ENCODE peak calls at places on chromosomes 7 and 10, in seven cellular contexts. One of them, this sample, is unnamed.

GRCh38 chr7:1569833-1570632 is at the start of gene PSMG3:
- DNase-seq in fibroblast of pulmonary artery: peak
- DNase-seq in fibroblast of lung: peak
- DNase-seq in tibial artery: peak
- DNase-seq in GM23338: peak
- DNase-seq in mammary epithelial cell: peak
- DNase-seq in Right ventricle myocardium superior: peak
- DNase-seq in this sample: peak

GRCh38 chr7:114086491-114086905 is 167.7 kb upstream of the PPP1R3A start:
- DNase-seq in fibroblast of pulmonary artery: no peak
- DNase-seq in fibroblast of lung: no peak
- DNase-seq in tibial artery: no peak
- DNase-seq in GM23338: peak
- DNase-seq in mammary epithelial cell: no peak
- DNase-seq in Right ventricle myocardium superior: peak
- DNase-seq in this sample: no peak

GRCh38 chr7:36570508-36571219 is 153.6 kb downstream of the AOAH start:
- DNase-seq in fibroblast of pulmonary artery: no peak
- DNase-seq in fibroblast of lung: no peak
- DNase-seq in tibial artery: no peak
- DNase-seq in GM23338: no peak
- DNase-seq in mammary epithelial cell: no peak
- DNase-seq in Right ventricle myocardium superior: no peak
- DNase-seq in this sample: no peak

GRCh38 chr7:76326646-76327233 is 24.3 kb downstream of the HSPB1 start:
- DNase-seq in fibroblast of pulmonary artery: peak
- DNase-seq in fibroblast of lung: peak
- DNase-seq in tibial artery: no peak
- DNase-seq in GM23338: no peak
- DNase-seq in mammary epithelial cell: no peak
- DNase-seq in Right ventricle myocardium superior: no peak
- DNase-seq in this sample: no peak

GRCh38 chr7:47611045-47611511 is 29.2 kb upstream of the TNS3 start:
- DNase-seq in fibroblast of pulmonary artery: no peak
- DNase-seq in fibroblast of lung: no peak
- DNase-seq in tibial artery: no peak
- DNase-seq in GM23338: no peak
- DNase-seq in mammary epithelial cell: no peak
- DNase-seq in Right ventricle myocardium superior: no peak
- DNase-seq in this sample: no peak

GRCh38 chr7:46321556-46322205 is 400.6 kb upstream of the IGFBP3 start:
- DNase-seq in fibroblast of pulmonary artery: peak
- DNase-seq in fibroblast of lung: peak
- DNase-seq in tibial artery: no peak
- DNase-seq in GM23338: no peak
- DNase-seq in mammary epithelial cell: no peak
- DNase-seq in Right ventricle myocardium superior: no peak
- DNase-seq in this sample: no peak

GRCh38 chr10:110042181-110042580 is 34.4 kb downstream of the ADD3 start:
- DNase-seq in fibroblast of pulmonary artery: peak
- DNase-seq in fibroblast of lung: peak
- DNase-seq in tibial artery: no peak
- DNase-seq in GM23338: no peak
- DNase-seq in mammary epithelial cell: peak
- DNase-seq in Right ventricle myocardium superior: no peak
- DNase-seq in this sample: no peak

GRCh38 chr7:76315372-76315771 is 12.9 kb downstream of the HSPB1 start:
- DNase-seq in fibroblast of pulmonary artery: no peak
- DNase-seq in fibroblast of lung: no peak
- DNase-seq in tibial artery: no peak
- DNase-seq in GM23338: no peak
- DNase-seq in mammary epithelial cell: no peak
- DNase-seq in Right ventricle myocardium superior: no peak
- DNase-seq in this sample: no peak

GRCh38 chr10:11472158-11472753 is 139.2 kb downstream of the USP6NL start:
- DNase-seq in fibroblast of pulmonary artery: peak
- DNase-seq in fibroblast of lung: peak
- DNase-seq in tibial artery: no peak
- DNase-seq in GM23338: peak
- DNase-seq in mammary epithelial cell: peak
- DNase-seq in Right ventricle myocardium superior: peak
- DNase-seq in this sample: peak

GRCh38 chr7:1944619-1945210 is 274.6 kb downstream of the ELFN1 start:
- DNase-seq in fibroblast of pulmonary artery: no peak
- DNase-seq in fibroblast of lung: no peak
- DNase-seq in tibial artery: no peak
- DNase-seq in GM23338: no peak
- DNase-seq in mammary epithelial cell: no peak
- DNase-seq in Right ventricle myocardium superior: peak
- DNase-seq in this sample: no peak

GRCh38 chr7:29039747-29040569 is 81.8 kb upstream of the TRIL start:
- DNase-seq in fibroblast of pulmonary artery: peak
- DNase-seq in fibroblast of lung: peak
- DNase-seq in tibial artery: no peak
- DNase-seq in GM23338: no peak
- DNase-seq in mammary epithelial cell: no peak
- DNase-seq in Right ventricle myocardium superior: no peak
- DNase-seq in this sample: no peak

GRCh38 chr7:329691-330281 is 39.8 kb downstream of the FOXL3 start:
- DNase-seq in fibroblast of pulmonary artery: no peak
- DNase-seq in fibroblast of lung: no peak
- DNase-seq in tibial artery: no peak
- DNase-seq in GM23338: no peak
- DNase-seq in mammary epithelial cell: no peak
- DNase-seq in Right ventricle myocardium superior: peak
- DNase-seq in this sample: no peak

GRCh38 chr10:113108180-113108835 is 158.3 kb downstream of the TCF7L2 start:
- DNase-seq in fibroblast of pulmonary artery: no peak
- DNase-seq in fibroblast of lung: no peak
- DNase-seq in tibial artery: no peak
- DNase-seq in GM23338: peak
- DNase-seq in mammary epithelial cell: no peak
- DNase-seq in Right ventricle myocardium superior: no peak
- DNase-seq in this sample: no peak

GRCh38 chr10:131186547-131187253 is 124.8 kb downstream of the TCERG1L start:
- DNase-seq in fibroblast of pulmonary artery: no peak
- DNase-seq in fibroblast of lung: no peak
- DNase-seq in tibial artery: peak
- DNase-seq in GM23338: no peak
- DNase-seq in mammary epithelial cell: no peak
- DNase-seq in Right ventricle myocardium superior: no peak
- DNase-seq in this sample: no peak

GRCh38 chr7:20556091-20556490 is 59.4 kb upstream of the ABCB5 start:
- DNase-seq in fibroblast of pulmonary artery: no peak
- DNase-seq in fibroblast of lung: no peak
- DNase-seq in tibial artery: no peak
- DNase-seq in GM23338: no peak
- DNase-seq in mammary epithelial cell: no peak
- DNase-seq in Right ventricle myocardium superior: no peak
- DNase-seq in this sample: no peak

GRCh38 chr7:7970620-7971307 is 2.2 kb downstream of the GLCCI1 start:
- DNase-seq in fibroblast of pulmonary artery: no peak
- DNase-seq in fibroblast of lung: no peak
- DNase-seq in tibial artery: no peak
- DNase-seq in GM23338: no peak
- DNase-seq in mammary epithelial cell: peak
- DNase-seq in Right ventricle myocardium superior: no peak
- DNase-seq in this sample: no peak

GRCh38 chr10:44478040-44478439 is 93.1 kb upstream of the CXCL12 start:
- DNase-seq in fibroblast of pulmonary artery: peak
- DNase-seq in fibroblast of lung: no peak
- DNase-seq in tibial artery: no peak
- DNase-seq in GM23338: no peak
- DNase-seq in mammary epithelial cell: no peak
- DNase-seq in Right ventricle myocardium superior: no peak
- DNase-seq in this sample: no peak

GRCh38 chr10:98664329-98665042 is 217.8 kb upstream of the HPS1 start:
- DNase-seq in fibroblast of pulmonary artery: peak
- DNase-seq in fibroblast of lung: peak
- DNase-seq in tibial artery: no peak
- DNase-seq in GM23338: peak
- DNase-seq in mammary epithelial cell: peak
- DNase-seq in Right ventricle myocardium superior: no peak
- DNase-seq in this sample: no peak

GRCh38 chr10:69709366-69709941 is 79.4 kb downstream of the FAM241B start:
- DNase-seq in fibroblast of pulmonary artery: no peak
- DNase-seq in fibroblast of lung: no peak
- DNase-seq in tibial artery: no peak
- DNase-seq in GM23338: no peak
- DNase-seq in mammary epithelial cell: no peak
- DNase-seq in Right ventricle myocardium superior: no peak
- DNase-seq in this sample: no peak

GRCh38 chr7:17297243-17297642 is 1.2 kb upstream of the AHR start:
- DNase-seq in fibroblast of pulmonary artery: no peak
- DNase-seq in fibroblast of lung: no peak
- DNase-seq in tibial artery: no peak
- DNase-seq in GM23338: no peak
- DNase-seq in mammary epithelial cell: no peak
- DNase-seq in Right ventricle myocardium superior: no peak
- DNase-seq in this sample: no peak

GRCh38 chr10:59432207-59432900 is 70.0 kb upstream of the FAM13C start:
- DNase-seq in fibroblast of pulmonary artery: peak
- DNase-seq in fibroblast of lung: peak
- DNase-seq in tibial artery: no peak
- DNase-seq in GM23338: no peak
- DNase-seq in mammary epithelial cell: peak
- DNase-seq in Right ventricle myocardium superior: no peak
- DNase-seq in this sample: no peak

GRCh38 chr7:11613292-11613930 is 218.6 kb downstream of the THSD7A start:
- DNase-seq in fibroblast of pulmonary artery: no peak
- DNase-seq in fibroblast of lung: no peak
- DNase-seq in tibial artery: no peak
- DNase-seq in GM23338: peak
- DNase-seq in mammary epithelial cell: no peak
- DNase-seq in Right ventricle myocardium superior: no peak
- DNase-seq in this sample: no peak

GRCh38 chr7:140928491-140929309 is 4.0 kb upstream of the BRAF start:
- DNase-seq in fibroblast of pulmonary artery: no peak
- DNase-seq in fibroblast of lung: no peak
- DNase-seq in tibial artery: no peak
- DNase-seq in GM23338: no peak
- DNase-seq in mammary epithelial cell: peak
- DNase-seq in Right ventricle myocardium superior: no peak
- DNase-seq in this sample: no peak

GRCh38 chr10:2928219-2928840 is 139.0 kb upstream of the PFKP start:
- DNase-seq in fibroblast of pulmonary artery: peak
- DNase-seq in fibroblast of lung: peak
- DNase-seq in tibial artery: peak
- DNase-seq in GM23338: peak
- DNase-seq in mammary epithelial cell: peak
- DNase-seq in Right ventricle myocardium superior: peak
- DNase-seq in this sample: no peak

GRCh38 chr7:47937065-47937687 is 11.1 kb downstream of the PKD1L1 start:
- DNase-seq in fibroblast of pulmonary artery: no peak
- DNase-seq in fibroblast of lung: no peak
- DNase-seq in tibial artery: no peak
- DNase-seq in GM23338: no peak
- DNase-seq in mammary epithelial cell: no peak
- DNase-seq in Right ventricle myocardium superior: no peak
- DNase-seq in this sample: no peak

GRCh38 chr7:151456782-151457181 is 16.8 kb upstream of the CRYGN start:
- DNase-seq in fibroblast of pulmonary artery: no peak
- DNase-seq in fibroblast of lung: no peak
- DNase-seq in tibial artery: no peak
- DNase-seq in GM23338: peak
- DNase-seq in mammary epithelial cell: no peak
- DNase-seq in Right ventricle myocardium superior: no peak
- DNase-seq in this sample: no peak

GRCh38 chr7:70640266-70640833 is 491.6 kb upstream of the GALNT17 start:
- DNase-seq in fibroblast of pulmonary artery: no peak
- DNase-seq in fibroblast of lung: peak
- DNase-seq in tibial artery: no peak
- DNase-seq in GM23338: no peak
- DNase-seq in mammary epithelial cell: no peak
- DNase-seq in Right ventricle myocardium superior: no peak
- DNase-seq in this sample: no peak

GRCh38 chr7:37364871-37365270 is 83.8 kb downstream of the ELMO1 start:
- DNase-seq in fibroblast of pulmonary artery: no peak
- DNase-seq in fibroblast of lung: no peak
- DNase-seq in tibial artery: no peak
- DNase-seq in GM23338: no peak
- DNase-seq in mammary epithelial cell: no peak
- DNase-seq in Right ventricle myocardium superior: no peak
- DNase-seq in this sample: no peak

GRCh38 chr7:72028267-72028666 is 383.9 kb downstream of the CALN1 start:
- DNase-seq in fibroblast of pulmonary artery: no peak
- DNase-seq in fibroblast of lung: no peak
- DNase-seq in tibial artery: no peak
- DNase-seq in GM23338: no peak
- DNase-seq in mammary epithelial cell: no peak
- DNase-seq in Right ventricle myocardium superior: no peak
- DNase-seq in this sample: no peak

GRCh38 chr10:74888947-74889661 is 62.7 kb downstream of the KAT6B start:
- DNase-seq in fibroblast of pulmonary artery: no peak
- DNase-seq in fibroblast of lung: no peak
- DNase-seq in tibial artery: no peak
- DNase-seq in GM23338: peak
- DNase-seq in mammary epithelial cell: no peak
- DNase-seq in Right ventricle myocardium superior: no peak
- DNase-seq in this sample: no peak

GRCh38 chr7:116689787-116690186 is 17.8 kb downstream of the MET start:
- DNase-seq in fibroblast of pulmonary artery: no peak
- DNase-seq in fibroblast of lung: no peak
- DNase-seq in tibial artery: no peak
- DNase-seq in GM23338: no peak
- DNase-seq in mammary epithelial cell: peak
- DNase-seq in Right ventricle myocardium superior: no peak
- DNase-seq in this sample: no peak